ENCODE peak calls at places on chromosomes 2 and 18, in five cellular contexts. One of them, this sample, is unnamed.

GRCh38 chr2:53654364-53654763 is 113.2 kb upstream of the CHAC2 start:
- DNase-seq in suprapubic skin: no peak
- DNase-seq in activated CD8-positive, alpha-beta T cell treated with anti-CD3 and anti-CD28 coated beads for 36 hours: no peak
- DNase-seq in WTC11: no peak
- DNase-seq in fibroblast of lung: no peak
- DNase-seq in this sample: no peak

GRCh38 chr2:27856386-27856785 is 33.8 kb downstream of the RBKS start:
- DNase-seq in suprapubic skin: no peak
- DNase-seq in activated CD8-positive, alpha-beta T cell treated with anti-CD3 and anti-CD28 coated beads for 36 hours: no peak
- DNase-seq in WTC11: no peak
- DNase-seq in fibroblast of lung: no peak
- DNase-seq in this sample: no peak

GRCh38 chr2:148721520-148721931 is 77.0 kb downstream of the EPC2 start:
- DNase-seq in suprapubic skin: no peak
- DNase-seq in activated CD8-positive, alpha-beta T cell treated with anti-CD3 and anti-CD28 coated beads for 36 hours: no peak
- DNase-seq in WTC11: no peak
- DNase-seq in fibroblast of lung: peak
- DNase-seq in this sample: no peak

GRCh38 chr2:167844714-167845530 is 402.5 kb downstream of the STK39 start:
- DNase-seq in suprapubic skin: no peak
- DNase-seq in activated CD8-positive, alpha-beta T cell treated with anti-CD3 and anti-CD28 coated beads for 36 hours: peak
- DNase-seq in WTC11: peak
- DNase-seq in fibroblast of lung: no peak
- DNase-seq in this sample: no peak

GRCh38 chr2:227576110-227576509 is 22.6 kb upstream of the SCYGR2 start:
- DNase-seq in suprapubic skin: no peak
- DNase-seq in activated CD8-positive, alpha-beta T cell treated with anti-CD3 and anti-CD28 coated beads for 36 hours: no peak
- DNase-seq in WTC11: no peak
- DNase-seq in fibroblast of lung: no peak
- DNase-seq in this sample: no peak

GRCh38 chr2:202494300-202494699 is 118.2 kb downstream of the BMPR2 start:
- DNase-seq in suprapubic skin: no peak
- DNase-seq in activated CD8-positive, alpha-beta T cell treated with anti-CD3 and anti-CD28 coated beads for 36 hours: no peak
- DNase-seq in WTC11: no peak
- DNase-seq in fibroblast of lung: peak
- DNase-seq in this sample: no peak

GRCh38 chr2:38959938-38960608 is 70.4 kb downstream of the ARHGEF33 start:
- DNase-seq in suprapubic skin: no peak
- DNase-seq in activated CD8-positive, alpha-beta T cell treated with anti-CD3 and anti-CD28 coated beads for 36 hours: peak
- DNase-seq in WTC11: peak
- DNase-seq in fibroblast of lung: peak
- DNase-seq in this sample: peak

GRCh38 chr2:3789246-3789645 is 85.9 kb downstream of the DCDC2C start:
- DNase-seq in suprapubic skin: no peak
- DNase-seq in activated CD8-positive, alpha-beta T cell treated with anti-CD3 and anti-CD28 coated beads for 36 hours: no peak
- DNase-seq in WTC11: no peak
- DNase-seq in fibroblast of lung: no peak
- DNase-seq in this sample: no peak

DNA sequence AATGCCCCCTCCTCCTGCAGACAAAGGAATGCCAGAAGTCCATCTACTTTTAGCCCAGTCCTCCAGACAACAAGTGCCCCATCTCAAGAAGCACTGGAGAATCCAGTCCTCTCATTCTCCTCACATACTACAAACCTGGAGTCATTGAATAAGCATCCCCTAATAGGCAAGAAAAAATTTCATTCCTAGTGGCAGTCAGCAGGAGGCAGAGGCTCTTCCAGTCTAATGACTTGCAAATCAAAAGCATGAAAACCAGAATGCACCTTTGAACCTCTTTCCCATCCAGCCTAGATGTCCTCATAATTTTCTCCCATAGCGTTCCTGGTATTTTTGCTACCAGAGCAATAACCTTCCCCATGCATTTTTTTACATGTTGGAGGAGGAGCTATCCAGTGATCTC is 252.7 kb downstream of the TTC32 start:
- DNase-seq in suprapubic skin: no peak
- DNase-seq in activated CD8-positive, alpha-beta T cell treated with anti-CD3 and anti-CD28 coated beads for 36 hours: no peak
- DNase-seq in WTC11: no peak
- DNase-seq in fibroblast of lung: peak
- DNase-seq in this sample: no peak
- TF ChIP-seq CTCF in suprapubic skin: no peak
- TF ChIP-seq CTCF in activated CD8-positive, alpha-beta T cell treated with anti-CD3 and anti-CD28 coated beads for 36 hours: no peak
- TF ChIP-seq CTCF in WTC11: no peak
- TF ChIP-seq CTCF in fibroblast of lung: peak
- TF ChIP-seq CTCF in this sample: no peak

GRCh38 chr2:49619804-49620203 is 465.5 kb upstream of the FSHR start:
- DNase-seq in suprapubic skin: no peak
- DNase-seq in activated CD8-positive, alpha-beta T cell treated with anti-CD3 and anti-CD28 coated beads for 36 hours: no peak
- DNase-seq in WTC11: peak
- DNase-seq in fibroblast of lung: no peak
- DNase-seq in this sample: no peak

GRCh38 chr2:49621014-49621413 is 466.7 kb upstream of the FSHR start:
- DNase-seq in suprapubic skin: no peak
- DNase-seq in activated CD8-positive, alpha-beta T cell treated with anti-CD3 and anti-CD28 coated beads for 36 hours: no peak
- DNase-seq in WTC11: no peak
- DNase-seq in fibroblast of lung: no peak
- DNase-seq in this sample: no peak

DNA sequence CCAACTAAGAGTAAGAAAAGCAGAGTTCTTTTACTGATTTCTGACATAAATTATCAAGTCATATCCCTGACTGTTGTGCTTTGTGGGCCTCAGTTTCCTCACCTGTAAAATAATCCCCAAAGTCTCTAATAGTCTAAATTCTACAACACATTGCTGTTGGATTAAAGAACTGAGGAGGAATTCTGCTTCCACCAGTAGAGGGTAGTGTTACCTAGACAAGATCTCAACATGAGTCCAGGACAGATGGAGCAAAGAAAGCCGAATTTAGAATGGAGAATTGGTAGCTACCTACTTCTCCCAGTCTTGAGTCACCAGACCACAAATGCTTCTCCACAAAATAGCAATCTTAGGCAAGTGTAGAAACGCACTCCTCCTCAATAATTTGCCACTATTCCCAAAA is 462.5 kb upstream of the FSHR start:
- DNase-seq in suprapubic skin: no peak
- DNase-seq in activated CD8-positive, alpha-beta T cell treated with anti-CD3 and anti-CD28 coated beads for 36 hours: no peak
- DNase-seq in WTC11: no peak
- DNase-seq in fibroblast of lung: no peak
- DNase-seq in this sample: peak
- TF ChIP-seq CTCF in suprapubic skin: no peak
- TF ChIP-seq CTCF in activated CD8-positive, alpha-beta T cell treated with anti-CD3 and anti-CD28 coated beads for 36 hours: no peak
- TF ChIP-seq CTCF in WTC11: peak
- TF ChIP-seq CTCF in fibroblast of lung: no peak
- TF ChIP-seq CTCF in this sample: peak

GRCh38 chr2:239130786-239131325 is 270.0 kb downstream of the HDAC4 start:
- DNase-seq in suprapubic skin: no peak
- DNase-seq in activated CD8-positive, alpha-beta T cell treated with anti-CD3 and anti-CD28 coated beads for 36 hours: no peak
- DNase-seq in WTC11: no peak
- DNase-seq in fibroblast of lung: no peak
- DNase-seq in this sample: no peak
- TF ChIP-seq CTCF in suprapubic skin: no peak
- TF ChIP-seq CTCF in activated CD8-positive, alpha-beta T cell treated with anti-CD3 and anti-CD28 coated beads for 36 hours: no peak
- TF ChIP-seq CTCF in WTC11: no peak
- TF ChIP-seq CTCF in fibroblast of lung: no peak
- TF ChIP-seq CTCF in this sample: no peak

DNA sequence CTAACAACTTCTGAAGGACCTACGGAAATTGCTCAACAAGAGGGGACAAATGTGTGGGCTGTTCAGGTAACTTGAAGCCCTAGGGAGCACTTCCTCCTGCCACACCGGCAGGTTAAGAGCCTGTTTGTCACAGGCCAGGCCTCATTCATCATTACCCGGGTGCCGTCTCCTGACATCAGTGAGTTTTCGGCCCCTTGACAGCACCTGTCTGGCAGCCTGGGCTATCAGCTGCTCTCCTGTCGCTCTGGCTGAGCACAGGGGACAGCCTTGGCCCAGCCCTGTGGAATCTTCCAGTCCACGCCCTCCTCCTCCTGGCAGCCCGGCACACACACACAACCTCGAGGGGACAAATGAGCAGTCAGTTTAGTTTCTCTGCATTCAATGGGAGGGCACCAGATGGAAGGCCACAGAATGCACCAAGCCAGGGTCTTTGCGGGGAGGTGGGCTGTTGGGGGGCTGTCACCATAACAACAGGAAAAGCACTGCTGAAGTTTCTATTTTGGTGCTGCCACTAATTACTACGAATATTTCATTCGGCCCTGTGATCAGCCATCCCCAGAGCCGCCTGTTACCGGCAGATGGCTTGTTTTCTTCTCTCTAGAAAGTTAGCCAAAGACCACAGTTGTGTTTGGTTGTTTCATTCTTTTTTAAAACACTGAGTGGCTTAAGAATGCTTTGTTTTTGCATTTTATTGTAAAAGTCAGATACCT is 190.0 kb upstream of the NDUFV2 start:
- DNase-seq in suprapubic skin: no peak
- DNase-seq in activated CD8-positive, alpha-beta T cell treated with anti-CD3 and anti-CD28 coated beads for 36 hours: no peak
- DNase-seq in WTC11: peak
- DNase-seq in fibroblast of lung: no peak
- DNase-seq in this sample: peak
- TF ChIP-seq CTCF in suprapubic skin: no peak
- TF ChIP-seq CTCF in activated CD8-positive, alpha-beta T cell treated with anti-CD3 and anti-CD28 coated beads for 36 hours: no peak
- TF ChIP-seq CTCF in WTC11: no peak
- TF ChIP-seq CTCF in fibroblast of lung: no peak
- TF ChIP-seq CTCF in this sample: no peak

GRCh38 chr18:58302811-58303210 is 258.8 kb downstream of the NEDD4L start:
- DNase-seq in suprapubic skin: no peak
- DNase-seq in activated CD8-positive, alpha-beta T cell treated with anti-CD3 and anti-CD28 coated beads for 36 hours: peak
- DNase-seq in WTC11: no peak
- DNase-seq in fibroblast of lung: no peak
- DNase-seq in this sample: no peak
- TF ChIP-seq CTCF in suprapubic skin: no peak
- TF ChIP-seq CTCF in activated CD8-positive, alpha-beta T cell treated with anti-CD3 and anti-CD28 coated beads for 36 hours: no peak
- TF ChIP-seq CTCF in WTC11: no peak
- TF ChIP-seq CTCF in fibroblast of lung: no peak
- TF ChIP-seq CTCF in this sample: no peak

DNA sequence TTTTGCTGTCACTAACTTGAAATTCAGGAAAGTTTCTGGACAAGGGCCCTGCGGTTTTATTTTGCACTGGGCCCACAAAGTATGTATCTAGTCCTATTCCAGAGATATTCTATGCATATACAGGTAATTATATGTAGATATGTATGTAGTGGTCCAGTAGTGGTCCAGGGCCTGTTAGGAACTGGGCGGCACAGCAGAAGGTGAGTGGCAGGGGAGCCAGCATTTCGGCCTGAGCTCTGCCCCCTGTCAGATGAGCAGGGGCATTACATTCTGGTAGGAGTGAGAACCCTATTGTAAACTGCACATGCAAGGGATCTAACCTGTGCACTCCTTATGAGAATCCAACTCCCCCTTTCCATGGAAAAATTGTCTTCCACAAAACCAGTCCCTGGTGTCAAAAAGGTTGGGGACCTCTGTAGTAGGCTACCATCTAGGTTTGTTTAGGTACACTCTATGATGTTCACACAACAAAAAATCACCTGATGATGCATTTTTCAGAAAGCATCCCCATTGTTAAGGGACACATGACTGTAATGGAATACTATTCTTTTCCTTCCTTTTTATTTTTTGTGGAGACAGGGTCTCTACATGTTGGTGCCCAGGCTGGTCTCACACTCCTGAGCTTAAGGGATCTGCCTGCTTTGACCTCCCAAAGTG is 2.8 kb upstream of the PPP4R3B start:
- DNase-seq in suprapubic skin: no peak
- DNase-seq in activated CD8-positive, alpha-beta T cell treated with anti-CD3 and anti-CD28 coated beads for 36 hours: peak
- DNase-seq in WTC11: peak
- DNase-seq in fibroblast of lung: no peak
- DNase-seq in this sample: peak
- TF ChIP-seq CTCF in suprapubic skin: peak
- TF ChIP-seq CTCF in activated CD8-positive, alpha-beta T cell treated with anti-CD3 and anti-CD28 coated beads for 36 hours: peak
- TF ChIP-seq CTCF in WTC11: peak
- TF ChIP-seq CTCF in fibroblast of lung: peak
- TF ChIP-seq CTCF in this sample: peak

GRCh38 chr2:215772003-215772402 is 241.3 kb downstream of the MREG start:
- DNase-seq in suprapubic skin: no peak
- DNase-seq in activated CD8-positive, alpha-beta T cell treated with anti-CD3 and anti-CD28 coated beads for 36 hours: no peak
- DNase-seq in WTC11: no peak
- DNase-seq in fibroblast of lung: no peak
- DNase-seq in this sample: no peak

GRCh38 chr2:215771241-215771640 is 242.1 kb downstream of the MREG start:
- DNase-seq in suprapubic skin: no peak
- DNase-seq in activated CD8-positive, alpha-beta T cell treated with anti-CD3 and anti-CD28 coated beads for 36 hours: no peak
- DNase-seq in WTC11: no peak
- DNase-seq in fibroblast of lung: peak
- DNase-seq in this sample: no peak

GRCh38 chr2:215775106-215775505 is 238.2 kb downstream of the MREG start:
- DNase-seq in suprapubic skin: no peak
- DNase-seq in activated CD8-positive, alpha-beta T cell treated with anti-CD3 and anti-CD28 coated beads for 36 hours: no peak
- DNase-seq in WTC11: no peak
- DNase-seq in fibroblast of lung: no peak
- DNase-seq in this sample: no peak

GRCh38 chr2:215773728-215774127 is 239.6 kb downstream of the MREG start:
- DNase-seq in suprapubic skin: no peak
- DNase-seq in activated CD8-positive, alpha-beta T cell treated with anti-CD3 and anti-CD28 coated beads for 36 hours: peak
- DNase-seq in WTC11: no peak
- DNase-seq in fibroblast of lung: peak
- DNase-seq in this sample: no peak

DNA sequence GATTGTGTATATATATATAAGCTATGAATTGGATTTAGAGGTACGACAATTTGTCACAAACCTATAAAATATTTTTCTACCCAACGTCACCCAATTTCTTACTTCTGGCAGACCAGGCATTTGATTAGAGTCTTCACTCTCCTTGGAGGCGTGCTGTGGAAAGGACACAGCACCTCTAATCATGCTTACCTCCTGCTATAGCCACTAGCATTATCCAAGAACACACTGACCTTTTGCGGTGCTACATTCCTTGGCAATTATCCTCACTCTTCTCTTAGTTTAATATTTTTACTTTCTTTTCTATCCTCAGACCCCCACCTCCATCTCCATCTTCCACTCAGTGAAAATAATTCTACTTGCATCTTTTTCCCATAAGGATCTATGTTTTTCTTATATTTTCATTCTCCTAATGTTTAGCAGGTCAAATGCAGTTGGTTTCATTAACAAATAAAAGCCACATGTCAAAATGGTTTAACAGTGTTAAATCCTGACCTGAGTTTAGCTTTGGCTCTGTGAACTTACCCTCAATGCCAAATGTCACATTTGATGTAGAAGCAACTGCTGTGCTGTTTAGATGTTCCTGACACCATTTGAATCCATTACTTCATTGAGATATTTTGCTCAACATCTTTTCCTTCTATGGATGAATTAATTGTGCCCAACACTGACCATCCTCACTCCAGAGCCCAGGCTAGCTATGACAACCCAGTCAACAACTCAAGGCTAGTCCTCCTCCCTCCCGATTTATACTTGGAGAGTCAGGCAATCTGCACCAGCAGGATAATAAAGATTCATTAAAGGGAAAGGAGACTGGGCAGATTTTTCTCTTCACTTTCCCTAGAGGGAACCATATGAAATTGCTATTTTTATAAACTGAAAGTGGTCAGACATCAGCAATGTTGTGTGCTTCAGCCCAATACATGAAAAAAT is 240.5 kb downstream of the MREG start:
- DNase-seq in suprapubic skin: no peak
- DNase-seq in activated CD8-positive, alpha-beta T cell treated with anti-CD3 and anti-CD28 coated beads for 36 hours: no peak
- DNase-seq in WTC11: no peak
- DNase-seq in fibroblast of lung: no peak
- DNase-seq in this sample: no peak
- TF ChIP-seq CTCF in suprapubic skin: no peak
- TF ChIP-seq CTCF in activated CD8-positive, alpha-beta T cell treated with anti-CD3 and anti-CD28 coated beads for 36 hours: no peak
- TF ChIP-seq CTCF in WTC11: no peak
- TF ChIP-seq CTCF in fibroblast of lung: no peak
- TF ChIP-seq CTCF in this sample: no peak